ENCODE peak calls at places on chromosomes 16 and 17, in nine cellular contexts. J, E, D, T, G, K, X, W and O are unnamed samples.

GRCh38 chr16:7443108-7443507 is 110.5 kb downstream of the RBFOX1 start:
- DNase-seq in J (no peak), E (no peak), D (no peak), T (no peak), G (no peak), K (no peak), X (no peak), W (no peak), O (no peak)

GRCh38 chr16:67431077-67431804 is at the start of gene HSD11B2:
- DNase-seq in J (peak; percentile 68), E (peak; percentile 63), D (peak; percentile 45), T (peak; percentile 85), G (peak; percentile 74), K (peak; percentile 62), X (peak; percentile 85), W (no peak), O (peak; percentile 28)

GRCh38 chr16:67995423-67995822 is 3.9 kb downstream of the DPEP2 start:
- DNase-seq in J (no peak), E (peak; percentile 36), D (no peak), T (no peak), G (no peak), K (no peak), X (no peak), W (no peak), O (no peak)

GRCh38 chr16:15879255-15879804 is 9.1 kb downstream of the CEP20 start:
- DNase-seq in J (no peak), E (no peak), D (peak; percentile 96), T (peak; percentile 96), G (no peak), K (peak; percentile 91), X (no peak), W (no peak), O (no peak)

GRCh38 chr17:5678171-5678570 is 93.9 kb upstream of the NLRP1 start:
- DNase-seq in J (no peak), E (no peak), D (no peak), T (no peak), G (no peak), K (no peak), X (no peak), W (no peak), O (no peak)

GRCh38 chr16:4109250-4109736 is 6.9 kb downstream of the ADCY9 start:
- DNase-seq in J (no peak), E (no peak), D (no peak), T (no peak), G (no peak), K (peak; percentile 74), X (peak; percentile 32), W (no peak), O (no peak)

GRCh38 chr17:80264048-80264792 is 3.6 kb downstream of the RNF213 start:
- DNase-seq in J (no peak), E (peak; percentile 50), D (no peak), T (no peak), G (peak; percentile 65), K (no peak), X (peak; percentile 92), W (peak; percentile 63), O (peak; percentile 46)

GRCh38 chr17:76024353-76024752 is 2.8 kb downstream of the EVPL start:
- DNase-seq in J (no peak), E (no peak), D (no peak), T (no peak), G (no peak), K (no peak), X (no peak), W (no peak), O (no peak)

GRCh38 chr17:61000911-61001310 is 323.3 kb downstream of the BCAS3 start:
- DNase-seq in J (no peak), E (no peak), D (peak; percentile 81), T (peak; percentile 74), G (no peak), K (peak; percentile 53), X (no peak), W (no peak), O (no peak)

GRCh38 chr16:67456383-67457140 is 24.4 kb downstream of the ATP6V0D1 start:
- DNase-seq in J (no peak), E (peak; percentile 70), D (peak; percentile 36), T (peak; percentile 91), G (peak; percentile 81), K (peak; percentile 34), X (no peak), W (no peak), O (no peak)

GRCh38 chr17:4549781-4550533 is 5.2 kb downstream of the MYBBP1A start:
- DNase-seq in J (no peak), E (no peak), D (no peak), T (no peak), G (no peak), K (no peak), X (peak; percentile 74), W (no peak), O (no peak)

GRCh38 chr17:51852603-51853002 is 305.9 kb downstream of the CA10 start:
- DNase-seq in J (no peak), E (no peak), D (no peak), T (no peak), G (no peak), K (no peak), X (no peak), W (no peak), O (no peak)

GRCh38 chr16:71927383-71927782 is 32.1 kb downstream of the IST1 start:
- DNase-seq in J (peak; percentile 43), E (no peak), D (peak; percentile 90), T (peak; percentile 87), G (no peak), K (peak; percentile 28), X (no peak), W (no peak), O (no peak)

DNA sequence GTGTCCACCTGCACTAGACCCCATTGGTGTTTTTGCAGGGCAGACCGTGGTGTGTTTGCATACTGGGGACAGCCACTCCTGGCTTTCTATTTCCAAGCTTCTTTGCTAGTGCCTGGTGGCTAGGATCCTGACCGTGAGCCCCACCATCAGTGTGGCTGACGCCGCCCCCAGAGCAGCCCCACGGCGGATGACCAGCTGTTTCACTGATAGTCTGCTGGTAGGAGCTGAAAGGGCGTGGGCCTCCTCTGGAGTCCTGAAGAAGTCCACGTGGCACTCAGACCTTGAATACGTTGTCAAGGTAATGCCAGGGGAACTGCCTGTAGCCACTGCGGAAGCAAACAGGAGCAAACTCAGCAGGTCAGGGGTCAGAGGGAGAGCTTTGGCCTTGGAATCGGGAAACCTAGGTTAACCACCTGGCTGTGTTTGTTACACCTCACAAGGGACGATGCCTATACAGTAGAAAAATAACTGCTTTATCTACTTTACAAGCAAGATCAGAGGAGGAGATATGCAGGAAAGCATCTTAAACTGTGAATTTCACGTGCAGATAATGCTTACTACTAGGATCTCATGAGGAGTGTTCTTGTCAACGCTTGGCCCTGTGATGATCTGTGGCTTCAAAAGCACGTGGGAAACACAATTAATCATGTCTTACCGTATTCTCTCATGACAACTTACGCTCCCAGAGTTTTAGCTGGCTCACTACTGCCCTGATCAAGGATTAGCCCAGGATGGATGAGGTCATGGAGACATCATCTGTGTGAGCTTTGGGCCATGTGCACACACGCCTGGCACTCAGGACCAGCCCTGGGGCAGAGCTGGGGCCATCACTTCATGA is 30.2 kb downstream of the ALDH3A2 start:
- DNase-seq in J (no peak), E (no peak), D (no peak), T (no peak), G (no peak), K (no peak), X (no peak), W (no peak), O (no peak)
- H3K9me3 ChIP-seq in J (no peaks in the 10 kb centered on the region), E (no peaks in the 10 kb centered on the region), D (no peaks in the 10 kb centered on the region), T (no peaks in the 10 kb centered on the region), G (no peaks in the 10 kb centered on the region), K (peaks cover 13% of the 10 kb centered on the region), X (no peaks in the 10 kb centered on the region), W (no peaks in the 10 kb centered on the region), O (no peaks in the 10 kb centered on the region)

DNA sequence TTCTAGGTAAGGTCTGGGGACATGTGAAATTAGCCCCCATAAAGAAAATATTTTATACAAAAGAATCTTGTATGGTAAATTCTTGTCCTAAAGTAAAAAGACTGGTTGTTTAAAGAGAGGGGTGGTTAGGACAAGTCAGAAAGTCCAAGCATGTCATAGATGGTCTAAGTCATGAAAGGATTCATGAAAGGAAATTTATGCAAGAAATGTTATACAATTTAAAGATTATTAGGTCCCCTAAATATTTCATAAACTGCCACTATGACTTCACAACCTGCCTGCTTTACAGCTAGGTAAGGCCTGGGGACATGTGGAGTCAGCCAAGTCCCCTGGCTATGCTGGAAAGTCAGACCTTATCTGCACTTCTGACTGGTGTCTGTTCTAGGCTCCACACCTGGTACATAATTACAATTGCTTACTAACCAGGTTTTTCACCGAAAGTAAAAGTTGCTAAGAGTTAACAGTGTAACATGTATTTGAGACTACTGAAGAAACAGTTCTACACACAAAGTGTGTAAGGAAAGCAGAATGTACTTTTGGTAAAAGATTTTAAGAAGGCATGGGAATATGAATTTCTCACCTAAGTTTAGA is 17.0 kb downstream of the N4BP1 start:
- DNase-seq in J (no peak), E (no peak), D (no peak), T (no peak), G (no peak), K (peak; percentile 51), X (no peak), W (no peak), O (no peak)
- H3K9me3 ChIP-seq in J (no peaks in the 10 kb centered on the region), E (peaks cover 18% of the 10 kb centered on the region), D (peaks cover 13% of the 10 kb centered on the region), T (no peaks in the 10 kb centered on the region), G (peaks cover 19% of the 10 kb centered on the region), K (peaks cover 25% of the 10 kb centered on the region), X (peaks cover 33% of the 10 kb centered on the region), W (no peaks in the 10 kb centered on the region), O (no peaks in the 10 kb centered on the region)

DNA sequence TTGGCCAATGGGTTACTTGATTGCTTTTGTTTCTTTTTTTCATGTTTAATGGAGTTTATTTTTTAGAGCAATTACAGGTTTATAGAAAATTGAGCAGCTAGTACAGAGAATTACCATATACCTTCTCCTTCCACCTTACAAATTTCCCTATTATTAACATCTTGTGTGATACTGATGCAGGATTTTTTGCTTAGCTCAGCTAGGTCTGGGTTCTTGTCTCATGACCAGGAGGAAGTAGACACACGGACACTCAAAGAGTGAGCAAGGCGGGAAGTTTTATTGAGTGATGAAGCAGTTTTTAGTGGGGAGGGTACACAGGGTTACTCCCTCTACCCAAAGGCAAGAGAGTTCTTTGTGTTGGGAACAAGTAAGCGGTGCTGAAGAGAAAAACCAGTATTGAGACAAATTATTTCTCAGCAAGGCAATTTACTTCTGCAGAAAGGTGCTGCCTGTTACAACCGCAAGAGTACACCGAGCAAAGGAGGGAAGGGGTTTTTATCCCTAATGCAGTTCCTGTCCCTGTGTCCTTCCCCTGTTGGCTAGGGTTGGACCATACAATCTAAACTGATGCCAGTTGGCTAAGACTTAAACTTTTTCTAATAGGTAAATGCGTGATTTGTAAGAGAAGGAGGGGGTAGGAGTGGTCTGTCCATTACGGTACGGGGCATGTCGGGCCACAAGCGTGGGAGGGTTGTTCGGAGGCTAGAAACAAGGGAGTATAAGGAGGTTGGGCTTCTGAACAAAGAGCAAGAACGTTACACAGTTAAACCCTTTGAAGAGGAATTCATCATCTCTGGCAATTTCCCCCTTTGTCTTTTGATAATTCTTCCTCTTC is 26.9 kb downstream of the SEC14L1 start:
- DNase-seq in J (no peak), E (no peak), D (no peak), T (no peak), G (no peak), K (peak; percentile 21), X (no peak), W (no peak), O (no peak)
- H3K9me3 ChIP-seq in J (no peaks in the 10 kb centered on the region), E (peaks cover 18% of the 10 kb centered on the region), D (peaks cover 9% of the 10 kb centered on the region), T (peaks cover 5% of the 10 kb centered on the region), G (peaks cover 7% of the 10 kb centered on the region), K (peaks cover 30% of the 10 kb centered on the region), X (peaks cover 34% of the 10 kb centered on the region), W (peaks cover 13% of the 10 kb centered on the region), O (peaks cover 13% of the 10 kb centered on the region)

DNA sequence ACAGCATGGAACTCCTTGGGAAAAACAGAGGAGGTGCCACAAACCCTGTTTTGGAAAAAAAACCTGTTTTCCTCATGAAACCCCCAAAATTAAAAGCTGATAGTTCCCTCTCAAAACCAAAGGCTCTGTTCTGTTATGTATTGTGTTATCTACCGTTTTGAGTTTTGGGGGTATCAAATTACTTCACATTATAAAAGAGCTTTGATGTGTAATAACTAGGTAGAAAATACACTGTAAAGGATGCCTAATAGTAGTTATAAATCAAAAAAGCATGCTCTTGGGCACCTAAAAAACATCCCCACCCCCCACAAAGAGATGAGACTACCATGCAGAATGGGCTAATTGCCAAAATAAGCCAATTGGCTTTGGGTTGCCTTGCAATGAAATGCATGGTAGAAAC is 30.8 kb downstream of the C16orf54 start:
- DNase-seq in J (no peak), E (no peak), D (no peak), T (no peak), G (no peak), K (no peak), X (no peak), W (no peak), O (no peak)
- H3K9me3 ChIP-seq in J (no peaks in the 10 kb centered on the region), E (no peaks in the 10 kb centered on the region), D (no peaks in the 10 kb centered on the region), T (no peaks in the 10 kb centered on the region), G (no peaks in the 10 kb centered on the region), K (no peaks in the 10 kb centered on the region), X (no peaks in the 10 kb centered on the region), W (no peaks in the 10 kb centered on the region), O (no peaks in the 10 kb centered on the region)